ENCODE peak calls at places on chromosomes 3 and 15, in six cellular contexts. W, D, F, R, V and S are unnamed samples.

GRCh38 chr3:43854916-43855315 is 164.2 kb downstream of the ABHD5 start:
- DNase-seq in W (no peak), D (no peak), F (no peak), R (no peak), V (no peak), S (no peak)

GRCh38 chr15:100759698-100760356 is 119.8 kb upstream of the ALDH1A3 start:
- DNase-seq in W (no peak), D (no peak), F (no peak), R (no peak), V (peak; percentile 38), S (peak; percentile 60)

GRCh38 chr3:12797124-12797891 is 828 bp downstream of the CAND2 start:
- DNase-seq in W (peak; percentile 86), D (no peak), F (peak; percentile 56), R (no peak), V (no peak), S (no peak)

GRCh38 chr3:124007186-124007585 is 15.3 kb upstream of the ROPN1 start:
- DNase-seq in W (no peak), D (no peak), F (no peak), R (no peak), V (no peak), S (no peak)

GRCh38 chr15:69145694-69146492 is 14.5 kb upstream of the GLCE start:
- DNase-seq in W (no peak), D (no peak), F (peak; percentile 11), R (no peak), V (peak; percentile 54), S (no peak)

GRCh38 chr3:177618873-177619771 is 421.8 kb upstream of the TBL1XR1 start:
- DNase-seq in W (no peak), D (no peak), F (no peak), R (no peak), V (peak; percentile 90), S (no peak)

GRCh38 chr3:106339551-106339950 is 470.7 kb upstream of the CBLB start:
- DNase-seq in W (no peak), D (no peak), F (no peak), R (no peak), V (no peak), S (no peak)

GRCh38 chr3:63132456-63133250 is 145.5 kb upstream of the SYNPR start:
- DNase-seq in W (no peak), D (no peak), F (no peak), R (no peak), V (no peak), S (no peak)

GRCh38 chr3:134972836-134973455 is 177.9 kb downstream of the EPHB1 start:
- DNase-seq in W (no peak), D (no peak), F (no peak), R (no peak), V (no peak), S (no peak)

GRCh38 chr15:78125267-78125666 is 6.0 kb downstream of the CIB2 start:
- DNase-seq in W (no peak), D (no peak), F (no peak), R (no peak), V (no peak), S (no peak)

GRCh38 chr15:25188551-25189101 is 233.8 kb downstream of the SNRPN start:
- DNase-seq in W (no peak), D (no peak), F (no peak), R (no peak), V (no peak), S (no peak)

GRCh38 chr15:79948095-79948695 is 22.8 kb downstream of the BCL2A1 start:
- DNase-seq in W (no peak), D (no peak), F (no peak), R (no peak), V (no peak), S (no peak)

GRCh38 chr15:80159811-80160569 is 7.2 kb downstream of the FAH start:
- DNase-seq in W (no peak), D (no peak), F (no peak), R (no peak), V (peak; percentile 99), S (no peak)

GRCh38 chr3:124257332-124257864 is 265.5 kb upstream of the ROPN1 start:
- DNase-seq in W (no peak), D (no peak), F (no peak), R (no peak), V (no peak), S (no peak)

GRCh38 chr3:63251499-63251898 is 26.6 kb upstream of the SYNPR start:
- DNase-seq in W (no peak), D (no peak), F (no peak), R (no peak), V (no peak), S (no peak)

GRCh38 chr3:106332884-106333283 is 464.1 kb upstream of the CBLB start:
- DNase-seq in W (no peak), D (no peak), F (peak; percentile 24), R (no peak), V (no peak), S (no peak)

GRCh38 chr3:24088782-24089181 is 143.7 kb downstream of the NR1D2 start:
- DNase-seq in W (peak; percentile 31), D (no peak), F (peak; percentile 63), R (no peak), V (peak; percentile 58), S (no peak)

GRCh38 chr15:67543348-67543718 is 830 bp downstream of the MAP2K5 start:
- DNase-seq in W (no peak), D (no peak), F (no peak), R (no peak), V (no peak), S (no peak)

DNA sequence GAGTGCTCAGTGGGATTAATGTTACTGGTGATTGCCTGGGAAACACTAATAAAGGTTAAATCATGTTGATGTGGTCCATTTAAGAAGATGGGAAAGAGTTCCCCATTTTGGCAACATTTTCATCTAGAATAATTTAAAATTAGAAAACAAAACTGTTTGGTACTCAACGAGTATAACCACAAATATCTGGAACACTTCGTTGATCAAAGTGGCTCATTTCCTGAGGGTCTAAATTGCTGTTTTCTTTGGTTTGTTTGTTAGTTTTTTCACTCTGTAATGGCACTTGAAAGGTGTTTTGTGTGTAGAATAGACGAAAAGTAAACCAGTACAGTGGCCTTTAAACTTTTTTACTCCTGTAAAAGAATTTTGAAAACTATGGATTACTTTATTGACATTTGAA is 73.9 kb downstream of the BBX start:
- DNase-seq in W (no peak), D (no peak), F (no peak), R (no peak), V (no peak), S (no peak)
- H3K4me1 ChIP-seq in W (peaks cover 43% of the 10 kb centered on the region), D (peaks cover 19% of the 10 kb centered on the region), F (peaks cover 58% of the 10 kb centered on the region), R (peaks cover 24% of the 10 kb centered on the region), V (peaks cover 19% of the 10 kb centered on the region), S (peaks cover 6% of the 10 kb centered on the region)

GRCh38 chr15:29126821-29127461 is 142.7 kb downstream of the NSMCE3 start:
- DNase-seq in W (no peak), D (no peak), F (peak; percentile 60), R (no peak), V (no peak), S (no peak)
- TF ChIP-seq CTCF in W (peak; percentile 42), D (no peak), F (peak; percentile 39), R (no peak), V (peak; percentile 5), S (no peak)

GRCh38 chr3:69819283-69819682 is 80.0 kb downstream of the MITF start:
- DNase-seq in W (no peak), D (no peak), F (no peak), R (peak; percentile 50), V (no peak), S (no peak)
- H3K4me1 ChIP-seq in W (no peaks in the 10 kb centered on the region), D (peaks cover 39% of the 10 kb centered on the region), F (no peaks in the 10 kb centered on the region), R (peaks cover 70% of the 10 kb centered on the region), V (peaks cover 69% of the 10 kb centered on the region), S (peaks cover 6% of the 10 kb centered on the region)

DNA sequence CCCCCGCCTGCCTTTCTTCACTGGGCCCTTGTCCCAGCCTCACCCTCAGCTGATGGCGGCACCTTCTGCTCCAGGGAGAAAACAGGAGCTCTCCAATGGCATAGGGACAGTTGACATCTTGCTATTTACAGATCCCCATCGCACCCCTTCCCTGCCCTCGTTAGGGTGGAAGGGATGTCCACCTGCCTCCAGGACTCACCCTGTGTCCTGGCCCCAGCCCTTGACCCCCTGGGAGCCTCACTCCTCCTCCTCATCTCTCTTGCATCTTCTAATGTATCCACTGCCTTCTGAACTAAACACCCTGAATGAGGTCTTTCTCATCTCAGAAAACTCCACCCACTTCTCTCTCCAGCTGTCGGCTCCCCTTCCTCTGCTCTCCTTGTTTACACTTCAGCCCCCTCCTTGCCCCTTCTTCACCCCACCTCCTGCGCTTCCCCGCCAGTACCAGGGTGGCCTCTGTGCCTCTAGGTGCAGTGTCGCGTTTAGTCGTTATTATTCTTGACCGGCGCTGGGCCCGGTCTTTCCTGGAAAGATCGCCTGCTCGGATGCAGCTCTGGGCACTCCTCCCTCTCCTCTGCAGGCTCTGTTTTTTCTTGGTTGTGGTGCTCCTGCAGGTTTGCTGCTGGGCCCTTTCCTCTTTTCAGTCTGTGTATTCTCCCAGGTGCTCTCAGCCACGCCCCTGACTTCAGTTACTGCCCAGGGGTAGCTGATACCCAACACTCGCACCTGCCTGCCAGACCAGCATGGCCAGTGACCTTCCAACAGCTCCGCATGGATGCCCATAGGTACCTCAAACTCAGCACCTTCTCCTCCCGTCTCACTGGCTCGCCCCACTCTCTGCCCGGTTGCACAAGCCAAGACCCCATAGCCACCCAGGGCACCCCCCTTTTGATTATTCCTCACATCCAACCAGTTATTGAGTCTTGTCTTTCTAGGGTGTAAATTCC is 42.9 kb downstream of the PML start:
- DNase-seq in W (no peak), D (no peak), F (no peak), R (no peak), V (no peak), S (no peak)
- TF ChIP-seq CTCF in W (peak; percentile 1), D (no peak), F (no peak), R (no peak), V (no peak), S (no peak)

GRCh38 chr15:70265466-70265978 is 167.8 kb upstream of the TLE3 start:
- DNase-seq in W (peak; percentile 13), D (no peak), F (no peak), R (no peak), V (no peak), S (no peak)

GRCh38 chr15:70264014-70264492 is 166.3 kb upstream of the TLE3 start:
- DNase-seq in W (no peak), D (no peak), F (peak; percentile 29), R (peak; percentile 46), V (peak; percentile 18), S (no peak)

GRCh38 chr15:70265986-70266385 is 168.3 kb upstream of the TLE3 start:
- DNase-seq in W (no peak), D (no peak), F (no peak), R (no peak), V (no peak), S (no peak)

GRCh38 chr15:70266412-70267089 is 168.8 kb upstream of the TLE3 start:
- DNase-seq in W (no peak), D (peak; percentile 84), F (no peak), R (peak; percentile 74), V (peak; percentile 96), S (peak; percentile 58)

DNA sequence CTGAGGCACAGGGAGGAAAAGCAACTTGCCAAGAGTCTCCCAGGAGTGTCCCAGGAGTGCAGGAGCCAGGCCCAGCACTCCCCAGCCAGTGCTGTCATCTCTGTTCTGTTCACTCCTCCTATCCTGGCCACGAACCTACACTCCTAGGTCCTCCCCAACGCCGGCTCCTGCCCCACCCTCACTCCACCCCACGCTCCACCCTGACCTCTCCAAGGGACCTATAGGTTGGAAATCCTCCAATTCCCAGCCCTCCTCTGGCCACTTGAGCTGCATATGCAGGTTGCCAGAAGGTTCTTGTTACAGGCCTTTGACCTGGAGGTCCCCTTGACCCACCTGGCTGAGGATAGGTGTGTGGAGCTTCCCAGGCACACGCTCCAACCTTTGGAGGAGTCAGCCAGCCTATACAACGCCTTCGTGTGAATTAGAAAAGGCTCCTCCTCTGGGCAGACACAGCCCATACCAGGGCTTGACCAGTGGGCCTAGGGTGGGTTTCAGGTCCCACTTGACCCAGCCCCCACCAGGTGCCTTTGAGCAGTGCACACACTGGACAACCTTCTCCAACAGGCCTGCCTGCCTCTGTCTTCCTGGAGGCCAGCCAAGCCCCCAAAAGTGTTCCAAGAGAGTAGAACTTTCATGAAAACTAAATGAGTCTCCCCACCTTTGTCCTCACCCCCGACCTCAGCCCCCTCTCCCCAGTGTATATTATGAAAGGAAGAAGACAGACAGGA is 167.2 kb upstream of the TLE3 start:
- DNase-seq in W (no peak), D (no peak), F (no peak), R (no peak), V (no peak), S (no peak)
- H3K4me1 ChIP-seq in W (peaks cover 51% of the 10 kb centered on the region), D (peaks cover 33% of the 10 kb centered on the region), F (no peaks in the 10 kb centered on the region), R (peaks cover 69% of the 10 kb centered on the region), V (peaks cover 10% of the 10 kb centered on the region), S (no peaks in the 10 kb centered on the region)